ENCODE peak calls at places on chromosomes 1 and 21, in ten cellular contexts. One of them, this sample, is unnamed.

GRCh38 chr1:9652379-9653194 is 1.1 kb downstream of the PIK3CD start:
- DNase-seq in IMR-90: peak
- DNase-seq in tibial artery: no peak
- DNase-seq in fibroblast of the aortic adventitia: no peak
- DNase-seq in NCI-H446 treated with DMSO at 0.1 percent for 48 hours: no peak
- DNase-seq in AG09309: no peak
- DNase-seq in stimulated activated CD8-positive, alpha-beta memory T cell treated with anti-CD3 and anti-CD28 coated beads, Interleukin-7, amount 100 ng/mL, for 24 hours: no peak
- DNase-seq in kidney glomerular epithelial cell: no peak
- DNase-seq in activated T-helper 9 cell treated with anti-CD3 and anti-CD28 coated beads, Interleukin-2, amount 50 U/mL, for 16 hours: peak
- DNase-seq in AG09319: no peak
- DNase-seq in this sample: no peak

GRCh38 chr1:64366821-64367220 is 103.1 kb upstream of the CACHD1 start:
- DNase-seq in IMR-90: no peak
- DNase-seq in tibial artery: no peak
- DNase-seq in fibroblast of the aortic adventitia: no peak
- DNase-seq in NCI-H446 treated with DMSO at 0.1 percent for 48 hours: no peak
- DNase-seq in AG09309: no peak
- DNase-seq in stimulated activated CD8-positive, alpha-beta memory T cell treated with anti-CD3 and anti-CD28 coated beads, Interleukin-7, amount 100 ng/mL, for 24 hours: no peak
- DNase-seq in kidney glomerular epithelial cell: no peak
- DNase-seq in activated T-helper 9 cell treated with anti-CD3 and anti-CD28 coated beads, Interleukin-2, amount 50 U/mL, for 16 hours: no peak
- DNase-seq in AG09319: no peak
- DNase-seq in this sample: no peak

GRCh38 chr21:16624468-16625102 is 888.3 kb upstream of the CXADR start:
- DNase-seq in IMR-90: no peak
- DNase-seq in tibial artery: no peak
- DNase-seq in fibroblast of the aortic adventitia: no peak
- DNase-seq in NCI-H446 treated with DMSO at 0.1 percent for 48 hours: peak
- DNase-seq in AG09309: no peak
- DNase-seq in stimulated activated CD8-positive, alpha-beta memory T cell treated with anti-CD3 and anti-CD28 coated beads, Interleukin-7, amount 100 ng/mL, for 24 hours: no peak
- DNase-seq in kidney glomerular epithelial cell: peak
- DNase-seq in activated T-helper 9 cell treated with anti-CD3 and anti-CD28 coated beads, Interleukin-2, amount 50 U/mL, for 16 hours: no peak
- DNase-seq in AG09319: no peak
- DNase-seq in this sample: no peak

GRCh38 chr1:8443558-8444194 is 125.8 kb downstream of the SLC45A1 start:
- DNase-seq in IMR-90: no peak
- DNase-seq in tibial artery: no peak
- DNase-seq in fibroblast of the aortic adventitia: peak
- DNase-seq in NCI-H446 treated with DMSO at 0.1 percent for 48 hours: no peak
- DNase-seq in AG09309: no peak
- DNase-seq in stimulated activated CD8-positive, alpha-beta memory T cell treated with anti-CD3 and anti-CD28 coated beads, Interleukin-7, amount 100 ng/mL, for 24 hours: no peak
- DNase-seq in kidney glomerular epithelial cell: no peak
- DNase-seq in activated T-helper 9 cell treated with anti-CD3 and anti-CD28 coated beads, Interleukin-2, amount 50 U/mL, for 16 hours: no peak
- DNase-seq in AG09319: no peak
- DNase-seq in this sample: no peak

GRCh38 chr1:178262101-178262500 is 168.2 kb downstream of the RASAL2 start:
- DNase-seq in IMR-90: peak
- DNase-seq in tibial artery: no peak
- DNase-seq in fibroblast of the aortic adventitia: peak
- DNase-seq in NCI-H446 treated with DMSO at 0.1 percent for 48 hours: no peak
- DNase-seq in AG09309: no peak
- DNase-seq in stimulated activated CD8-positive, alpha-beta memory T cell treated with anti-CD3 and anti-CD28 coated beads, Interleukin-7, amount 100 ng/mL, for 24 hours: no peak
- DNase-seq in kidney glomerular epithelial cell: no peak
- DNase-seq in activated T-helper 9 cell treated with anti-CD3 and anti-CD28 coated beads, Interleukin-2, amount 50 U/mL, for 16 hours: no peak
- DNase-seq in AG09319: peak
- DNase-seq in this sample: no peak

GRCh38 chr1:212699104-212699838 is 369 bp downstream of the BATF3 start:
- DNase-seq in IMR-90: peak
- DNase-seq in tibial artery: peak
- DNase-seq in fibroblast of the aortic adventitia: no peak
- DNase-seq in NCI-H446 treated with DMSO at 0.1 percent for 48 hours: peak
- DNase-seq in AG09309: no peak
- DNase-seq in stimulated activated CD8-positive, alpha-beta memory T cell treated with anti-CD3 and anti-CD28 coated beads, Interleukin-7, amount 100 ng/mL, for 24 hours: no peak
- DNase-seq in kidney glomerular epithelial cell: no peak
- DNase-seq in activated T-helper 9 cell treated with anti-CD3 and anti-CD28 coated beads, Interleukin-2, amount 50 U/mL, for 16 hours: peak
- DNase-seq in AG09319: no peak
- DNase-seq in this sample: peak

GRCh38 chr1:101460709-101461108 is 223.9 kb downstream of the S1PR1 start:
- DNase-seq in IMR-90: no peak
- DNase-seq in tibial artery: no peak
- DNase-seq in fibroblast of the aortic adventitia: no peak
- DNase-seq in NCI-H446 treated with DMSO at 0.1 percent for 48 hours: no peak
- DNase-seq in AG09309: no peak
- DNase-seq in stimulated activated CD8-positive, alpha-beta memory T cell treated with anti-CD3 and anti-CD28 coated beads, Interleukin-7, amount 100 ng/mL, for 24 hours: no peak
- DNase-seq in kidney glomerular epithelial cell: no peak
- DNase-seq in activated T-helper 9 cell treated with anti-CD3 and anti-CD28 coated beads, Interleukin-2, amount 50 U/mL, for 16 hours: no peak
- DNase-seq in AG09319: no peak
- DNase-seq in this sample: no peak

GRCh38 chr1:6686294-6686693 is 15.3 kb downstream of the DNAJC11 start:
- DNase-seq in IMR-90: peak
- DNase-seq in tibial artery: no peak
- DNase-seq in fibroblast of the aortic adventitia: peak
- DNase-seq in NCI-H446 treated with DMSO at 0.1 percent for 48 hours: no peak
- DNase-seq in AG09309: no peak
- DNase-seq in stimulated activated CD8-positive, alpha-beta memory T cell treated with anti-CD3 and anti-CD28 coated beads, Interleukin-7, amount 100 ng/mL, for 24 hours: no peak
- DNase-seq in kidney glomerular epithelial cell: no peak
- DNase-seq in activated T-helper 9 cell treated with anti-CD3 and anti-CD28 coated beads, Interleukin-2, amount 50 U/mL, for 16 hours: no peak
- DNase-seq in AG09319: no peak
- DNase-seq in this sample: no peak

GRCh38 chr1:107141491-107142369 is 891 bp downstream of the NTNG1 start:
- DNase-seq in IMR-90: peak
- DNase-seq in tibial artery: no peak
- DNase-seq in fibroblast of the aortic adventitia: peak
- DNase-seq in NCI-H446 treated with DMSO at 0.1 percent for 48 hours: peak
- DNase-seq in AG09309: peak
- DNase-seq in stimulated activated CD8-positive, alpha-beta memory T cell treated with anti-CD3 and anti-CD28 coated beads, Interleukin-7, amount 100 ng/mL, for 24 hours: no peak
- DNase-seq in kidney glomerular epithelial cell: peak
- DNase-seq in activated T-helper 9 cell treated with anti-CD3 and anti-CD28 coated beads, Interleukin-2, amount 50 U/mL, for 16 hours: peak
- DNase-seq in AG09319: peak
- DNase-seq in this sample: peak

GRCh38 chr1:32758795-32759430 is 56.3 kb upstream of the SYNC start:
- DNase-seq in IMR-90: no peak
- DNase-seq in tibial artery: no peak
- DNase-seq in fibroblast of the aortic adventitia: no peak
- DNase-seq in NCI-H446 treated with DMSO at 0.1 percent for 48 hours: no peak
- DNase-seq in AG09309: no peak
- DNase-seq in stimulated activated CD8-positive, alpha-beta memory T cell treated with anti-CD3 and anti-CD28 coated beads, Interleukin-7, amount 100 ng/mL, for 24 hours: no peak
- DNase-seq in kidney glomerular epithelial cell: no peak
- DNase-seq in activated T-helper 9 cell treated with anti-CD3 and anti-CD28 coated beads, Interleukin-2, amount 50 U/mL, for 16 hours: no peak
- DNase-seq in AG09319: no peak
- DNase-seq in this sample: no peak

GRCh38 chr21:15788847-15789548 is 59.2 kb downstream of the USP25 start:
- DNase-seq in IMR-90: peak
- DNase-seq in tibial artery: no peak
- DNase-seq in fibroblast of the aortic adventitia: peak
- DNase-seq in NCI-H446 treated with DMSO at 0.1 percent for 48 hours: no peak
- DNase-seq in AG09309: peak
- DNase-seq in stimulated activated CD8-positive, alpha-beta memory T cell treated with anti-CD3 and anti-CD28 coated beads, Interleukin-7, amount 100 ng/mL, for 24 hours: no peak
- DNase-seq in kidney glomerular epithelial cell: no peak
- DNase-seq in activated T-helper 9 cell treated with anti-CD3 and anti-CD28 coated beads, Interleukin-2, amount 50 U/mL, for 16 hours: no peak
- DNase-seq in AG09319: no peak
- DNase-seq in this sample: no peak

GRCh38 chr1:110677016-110677415 is 2.3 kb upstream of the KCNA3 start:
- DNase-seq in IMR-90: no peak
- DNase-seq in tibial artery: no peak
- DNase-seq in fibroblast of the aortic adventitia: no peak
- DNase-seq in NCI-H446 treated with DMSO at 0.1 percent for 48 hours: peak
- DNase-seq in AG09309: no peak
- DNase-seq in stimulated activated CD8-positive, alpha-beta memory T cell treated with anti-CD3 and anti-CD28 coated beads, Interleukin-7, amount 100 ng/mL, for 24 hours: no peak
- DNase-seq in kidney glomerular epithelial cell: no peak
- DNase-seq in activated T-helper 9 cell treated with anti-CD3 and anti-CD28 coated beads, Interleukin-2, amount 50 U/mL, for 16 hours: no peak
- DNase-seq in AG09319: no peak
- DNase-seq in this sample: no peak

GRCh38 chr1:193479187-193479586 is 292.8 kb upstream of the B3GALT2 start:
- DNase-seq in IMR-90: no peak
- DNase-seq in tibial artery: no peak
- DNase-seq in fibroblast of the aortic adventitia: no peak
- DNase-seq in NCI-H446 treated with DMSO at 0.1 percent for 48 hours: no peak
- DNase-seq in AG09309: no peak
- DNase-seq in stimulated activated CD8-positive, alpha-beta memory T cell treated with anti-CD3 and anti-CD28 coated beads, Interleukin-7, amount 100 ng/mL, for 24 hours: peak
- DNase-seq in kidney glomerular epithelial cell: no peak
- DNase-seq in activated T-helper 9 cell treated with anti-CD3 and anti-CD28 coated beads, Interleukin-2, amount 50 U/mL, for 16 hours: peak
- DNase-seq in AG09319: no peak
- DNase-seq in this sample: no peak

GRCh38 chr1:115475901-115476300 is 137.9 kb upstream of the NGF start:
- DNase-seq in IMR-90: no peak
- DNase-seq in tibial artery: no peak
- DNase-seq in fibroblast of the aortic adventitia: no peak
- DNase-seq in NCI-H446 treated with DMSO at 0.1 percent for 48 hours: no peak
- DNase-seq in AG09309: no peak
- DNase-seq in stimulated activated CD8-positive, alpha-beta memory T cell treated with anti-CD3 and anti-CD28 coated beads, Interleukin-7, amount 100 ng/mL, for 24 hours: no peak
- DNase-seq in kidney glomerular epithelial cell: no peak
- DNase-seq in activated T-helper 9 cell treated with anti-CD3 and anti-CD28 coated beads, Interleukin-2, amount 50 U/mL, for 16 hours: no peak
- DNase-seq in AG09319: no peak
- DNase-seq in this sample: no peak

GRCh38 chr1:159239551-159240220 is 35.0 kb downstream of the ACKR1 start:
- DNase-seq in IMR-90: no peak
- DNase-seq in tibial artery: no peak
- DNase-seq in fibroblast of the aortic adventitia: no peak
- DNase-seq in NCI-H446 treated with DMSO at 0.1 percent for 48 hours: no peak
- DNase-seq in AG09309: no peak
- DNase-seq in stimulated activated CD8-positive, alpha-beta memory T cell treated with anti-CD3 and anti-CD28 coated beads, Interleukin-7, amount 100 ng/mL, for 24 hours: no peak
- DNase-seq in kidney glomerular epithelial cell: no peak
- DNase-seq in activated T-helper 9 cell treated with anti-CD3 and anti-CD28 coated beads, Interleukin-2, amount 50 U/mL, for 16 hours: no peak
- DNase-seq in AG09319: no peak
- DNase-seq in this sample: no peak

GRCh38 chr21:18369115-18369514 is 34.5 kb downstream of the TMPRSS15 start:
- DNase-seq in IMR-90: no peak
- DNase-seq in tibial artery: no peak
- DNase-seq in fibroblast of the aortic adventitia: peak
- DNase-seq in NCI-H446 treated with DMSO at 0.1 percent for 48 hours: peak
- DNase-seq in AG09309: no peak
- DNase-seq in stimulated activated CD8-positive, alpha-beta memory T cell treated with anti-CD3 and anti-CD28 coated beads, Interleukin-7, amount 100 ng/mL, for 24 hours: no peak
- DNase-seq in kidney glomerular epithelial cell: peak
- DNase-seq in activated T-helper 9 cell treated with anti-CD3 and anti-CD28 coated beads, Interleukin-2, amount 50 U/mL, for 16 hours: no peak
- DNase-seq in AG09319: no peak
- DNase-seq in this sample: no peak

GRCh38 chr1:29711582-29712274 is 475.4 kb downstream of the PTPRU start:
- DNase-seq in IMR-90: peak
- DNase-seq in tibial artery: no peak
- DNase-seq in fibroblast of the aortic adventitia: peak
- DNase-seq in NCI-H446 treated with DMSO at 0.1 percent for 48 hours: no peak
- DNase-seq in AG09309: no peak
- DNase-seq in stimulated activated CD8-positive, alpha-beta memory T cell treated with anti-CD3 and anti-CD28 coated beads, Interleukin-7, amount 100 ng/mL, for 24 hours: no peak
- DNase-seq in kidney glomerular epithelial cell: peak
- DNase-seq in activated T-helper 9 cell treated with anti-CD3 and anti-CD28 coated beads, Interleukin-2, amount 50 U/mL, for 16 hours: no peak
- DNase-seq in AG09319: no peak
- DNase-seq in this sample: no peak

GRCh38 chr1:70034403-70034802 is 171.0 kb downstream of the LRRC40 start:
- DNase-seq in IMR-90: peak
- DNase-seq in tibial artery: no peak
- DNase-seq in fibroblast of the aortic adventitia: peak
- DNase-seq in NCI-H446 treated with DMSO at 0.1 percent for 48 hours: peak
- DNase-seq in AG09309: peak
- DNase-seq in stimulated activated CD8-positive, alpha-beta memory T cell treated with anti-CD3 and anti-CD28 coated beads, Interleukin-7, amount 100 ng/mL, for 24 hours: no peak
- DNase-seq in kidney glomerular epithelial cell: peak
- DNase-seq in activated T-helper 9 cell treated with anti-CD3 and anti-CD28 coated beads, Interleukin-2, amount 50 U/mL, for 16 hours: no peak
- DNase-seq in AG09319: no peak
- DNase-seq in this sample: no peak

GRCh38 chr1:247548847-247549246 is at the start of gene GCSAML:
- DNase-seq in IMR-90: no peak
- DNase-seq in tibial artery: no peak
- DNase-seq in fibroblast of the aortic adventitia: no peak
- DNase-seq in NCI-H446 treated with DMSO at 0.1 percent for 48 hours: no peak
- DNase-seq in AG09309: no peak
- DNase-seq in stimulated activated CD8-positive, alpha-beta memory T cell treated with anti-CD3 and anti-CD28 coated beads, Interleukin-7, amount 100 ng/mL, for 24 hours: no peak
- DNase-seq in kidney glomerular epithelial cell: no peak
- DNase-seq in activated T-helper 9 cell treated with anti-CD3 and anti-CD28 coated beads, Interleukin-2, amount 50 U/mL, for 16 hours: no peak
- DNase-seq in AG09319: no peak
- DNase-seq in this sample: no peak

GRCh38 chr1:180928272-180929230 is 15.9 kb downstream of the KIAA1614 start:
- DNase-seq in IMR-90: no peak
- DNase-seq in tibial artery: no peak
- DNase-seq in fibroblast of the aortic adventitia: no peak
- DNase-seq in NCI-H446 treated with DMSO at 0.1 percent for 48 hours: peak
- DNase-seq in AG09309: no peak
- DNase-seq in stimulated activated CD8-positive, alpha-beta memory T cell treated with anti-CD3 and anti-CD28 coated beads, Interleukin-7, amount 100 ng/mL, for 24 hours: no peak
- DNase-seq in kidney glomerular epithelial cell: no peak
- DNase-seq in activated T-helper 9 cell treated with anti-CD3 and anti-CD28 coated beads, Interleukin-2, amount 50 U/mL, for 16 hours: no peak
- DNase-seq in AG09319: no peak
- DNase-seq in this sample: no peak

GRCh38 chr1:176896216-176896615 is 268.3 kb downstream of the ASTN1 start:
- DNase-seq in IMR-90: no peak
- DNase-seq in tibial artery: no peak
- DNase-seq in fibroblast of the aortic adventitia: no peak
- DNase-seq in NCI-H446 treated with DMSO at 0.1 percent for 48 hours: no peak
- DNase-seq in AG09309: no peak
- DNase-seq in stimulated activated CD8-positive, alpha-beta memory T cell treated with anti-CD3 and anti-CD28 coated beads, Interleukin-7, amount 100 ng/mL, for 24 hours: no peak
- DNase-seq in kidney glomerular epithelial cell: no peak
- DNase-seq in activated T-helper 9 cell treated with anti-CD3 and anti-CD28 coated beads, Interleukin-2, amount 50 U/mL, for 16 hours: no peak
- DNase-seq in AG09319: no peak
- DNase-seq in this sample: no peak

GRCh38 chr1:106022312-106022902 is 1034.1 kb upstream of the PRMT6 start:
- DNase-seq in IMR-90: no peak
- DNase-seq in tibial artery: no peak
- DNase-seq in fibroblast of the aortic adventitia: peak
- DNase-seq in NCI-H446 treated with DMSO at 0.1 percent for 48 hours: peak
- DNase-seq in AG09309: no peak
- DNase-seq in stimulated activated CD8-positive, alpha-beta memory T cell treated with anti-CD3 and anti-CD28 coated beads, Interleukin-7, amount 100 ng/mL, for 24 hours: no peak
- DNase-seq in kidney glomerular epithelial cell: no peak
- DNase-seq in activated T-helper 9 cell treated with anti-CD3 and anti-CD28 coated beads, Interleukin-2, amount 50 U/mL, for 16 hours: no peak
- DNase-seq in AG09319: no peak
- DNase-seq in this sample: no peak

GRCh38 chr21:33434770-33435360 is 31.7 kb downstream of the IFNGR2 start:
- DNase-seq in IMR-90: peak
- DNase-seq in tibial artery: no peak
- DNase-seq in fibroblast of the aortic adventitia: peak
- DNase-seq in NCI-H446 treated with DMSO at 0.1 percent for 48 hours: no peak
- DNase-seq in AG09309: peak
- DNase-seq in stimulated activated CD8-positive, alpha-beta memory T cell treated with anti-CD3 and anti-CD28 coated beads, Interleukin-7, amount 100 ng/mL, for 24 hours: no peak
- DNase-seq in kidney glomerular epithelial cell: peak
- DNase-seq in activated T-helper 9 cell treated with anti-CD3 and anti-CD28 coated beads, Interleukin-2, amount 50 U/mL, for 16 hours: no peak
- DNase-seq in AG09319: peak
- DNase-seq in this sample: peak

GRCh38 chr1:28507646-28508434 is 2.0 kb downstream of the RCC1 start:
- DNase-seq in IMR-90: no peak
- DNase-seq in tibial artery: no peak
- DNase-seq in fibroblast of the aortic adventitia: peak
- DNase-seq in NCI-H446 treated with DMSO at 0.1 percent for 48 hours: no peak
- DNase-seq in AG09309: no peak
- DNase-seq in stimulated activated CD8-positive, alpha-beta memory T cell treated with anti-CD3 and anti-CD28 coated beads, Interleukin-7, amount 100 ng/mL, for 24 hours: no peak
- DNase-seq in kidney glomerular epithelial cell: no peak
- DNase-seq in activated T-helper 9 cell treated with anti-CD3 and anti-CD28 coated beads, Interleukin-2, amount 50 U/mL, for 16 hours: no peak
- DNase-seq in AG09319: no peak
- DNase-seq in this sample: no peak